ENCODE peak calls at places on chromosomes 3 and 15, in six cellular contexts. One of them, this sample, is unnamed.

GRCh38 chr3:45273681-45274515 is 47.8 kb upstream of the TMEM158 start:
- DNase-seq in neural progenitor cell: no peak
- DNase-seq in GM23338: no peak
- DNase-seq in astrocyte: no peak
- DNase-seq in GM12878: no peak
- DNase-seq in PC-3: no peak
- DNase-seq in this sample: no peak

GRCh38 chr15:62641782-62642181 is 400.8 kb upstream of the TPM1 start:
- DNase-seq in neural progenitor cell: no peak
- DNase-seq in GM23338: no peak
- DNase-seq in astrocyte: no peak
- DNase-seq in GM12878: no peak
- DNase-seq in PC-3: no peak
- DNase-seq in this sample: no peak

GRCh38 chr3:129560269-129560787 is 17.4 kb downstream of the H1-8 start:
- DNase-seq in neural progenitor cell: no peak
- DNase-seq in GM23338: no peak
- DNase-seq in astrocyte: no peak
- DNase-seq in GM12878: no peak
- DNase-seq in PC-3: no peak
- DNase-seq in this sample: no peak

GRCh38 chr3:53089511-53089910 is 40.7 kb downstream of the RFT1 start:
- DNase-seq in neural progenitor cell: no peak
- DNase-seq in GM23338: no peak
- DNase-seq in astrocyte: no peak
- DNase-seq in GM12878: no peak
- DNase-seq in PC-3: no peak
- DNase-seq in this sample: no peak

GRCh38 chr3:49020335-49021212 is 1.3 kb upstream of the NDUFAF3 start:
- DNase-seq in neural progenitor cell: peak; percentile 78
- DNase-seq in GM23338: peak; percentile 66
- DNase-seq in astrocyte: no peak
- DNase-seq in GM12878: no peak
- DNase-seq in PC-3: no peak
- DNase-seq in this sample: peak; percentile 55

GRCh38 chr3:182738583-182739514 is 54.5 kb upstream of the ATP11B start:
- DNase-seq in neural progenitor cell: no peak
- DNase-seq in GM23338: peak; percentile 24
- DNase-seq in astrocyte: no peak
- DNase-seq in GM12878: no peak
- DNase-seq in PC-3: peak; percentile 96
- DNase-seq in this sample: no peak

GRCh38 chr15:74453925-74454763 is 6.8 kb downstream of the UBL7 start:
- DNase-seq in neural progenitor cell: no peak
- DNase-seq in GM23338: no peak
- DNase-seq in astrocyte: peak; percentile 46
- DNase-seq in GM12878: no peak
- DNase-seq in PC-3: no peak
- DNase-seq in this sample: peak; percentile 79

GRCh38 chr3:182726258-182727142 is 66.8 kb upstream of the ATP11B start:
- DNase-seq in neural progenitor cell: no peak
- DNase-seq in GM23338: no peak
- DNase-seq in astrocyte: no peak
- DNase-seq in GM12878: no peak
- DNase-seq in PC-3: no peak
- DNase-seq in this sample: no peak

GRCh38 chr3:16249336-16249735 is 15.4 kb downstream of the DPH3 start:
- DNase-seq in neural progenitor cell: peak; percentile 75
- DNase-seq in GM23338: peak; percentile 86
- DNase-seq in astrocyte: no peak
- DNase-seq in GM12878: no peak
- DNase-seq in PC-3: peak; percentile 60
- DNase-seq in this sample: peak; percentile 14

GRCh38 chr15:51849866-51850265 is 20.4 kb downstream of the TMOD3 start:
- DNase-seq in neural progenitor cell: no peak
- DNase-seq in GM23338: no peak
- DNase-seq in astrocyte: no peak
- DNase-seq in GM12878: no peak
- DNase-seq in PC-3: no peak
- DNase-seq in this sample: no peak

GRCh38 chr15:51846463-51847230 is 17.2 kb downstream of the TMOD3 start:
- DNase-seq in neural progenitor cell: no peak
- DNase-seq in GM23338: no peak
- DNase-seq in astrocyte: peak; percentile 80
- DNase-seq in GM12878: no peak
- DNase-seq in PC-3: peak; percentile 90
- DNase-seq in this sample: no peak

GRCh38 chr15:51844747-51845426 is 15.4 kb downstream of the TMOD3 start:
- DNase-seq in neural progenitor cell: no peak
- DNase-seq in GM23338: no peak
- DNase-seq in astrocyte: no peak
- DNase-seq in GM12878: no peak
- DNase-seq in PC-3: peak; percentile 55
- DNase-seq in this sample: no peak

GRCh38 chr15:51846066-51846462 is 16.6 kb downstream of the TMOD3 start:
- DNase-seq in neural progenitor cell: no peak
- DNase-seq in GM23338: no peak
- DNase-seq in astrocyte: no peak
- DNase-seq in GM12878: no peak
- DNase-seq in PC-3: no peak
- DNase-seq in this sample: no peak

DNA sequence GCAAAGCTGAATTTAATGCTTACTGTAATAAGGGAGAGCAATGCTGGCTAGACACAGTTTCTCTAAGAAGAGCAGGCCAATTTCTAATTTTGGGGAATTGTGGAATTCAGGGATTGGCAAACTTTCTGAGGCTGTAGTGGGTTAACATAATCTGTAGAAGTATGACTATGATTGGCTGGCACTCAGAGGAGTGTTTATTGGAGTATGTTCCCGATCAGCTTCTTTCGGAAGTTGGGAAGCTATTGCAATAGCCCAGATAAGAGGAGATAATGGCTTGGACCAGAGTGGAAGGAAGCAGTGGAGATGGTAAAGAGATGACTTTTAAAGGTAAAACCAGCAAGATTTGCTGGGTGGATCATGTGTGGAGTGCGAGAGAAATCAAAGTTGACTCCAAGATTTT is 19.4 kb downstream of the TMOD3 start:
- DNase-seq in neural progenitor cell: no peak
- DNase-seq in GM23338: no peak
- DNase-seq in astrocyte: no peak
- DNase-seq in GM12878: no peak
- DNase-seq in PC-3: no peak
- DNase-seq in this sample: no peak
- H4K20me1 ChIP-seq in neural progenitor cell: peaks cover 5% of the 10 kb centered on the region
- H4K20me1 ChIP-seq in GM23338: peaks cover 18% of the 10 kb centered on the region
- H4K20me1 ChIP-seq in astrocyte: peaks cover 75% of the 10 kb centered on the region
- H4K20me1 ChIP-seq in GM12878: no peaks in the 10 kb centered on the region
- H4K20me1 ChIP-seq in PC-3: peaks cover 12% of the 10 kb centered on the region
- H4K20me1 ChIP-seq in this sample: peaks cover 5% of the 10 kb centered on the region

GRCh38 chr3:118526758-118527526 is 507.7 kb downstream of the IGSF11 start:
- DNase-seq in neural progenitor cell: no peak
- DNase-seq in GM23338: no peak
- DNase-seq in astrocyte: no peak
- DNase-seq in GM12878: peak; percentile 20
- DNase-seq in PC-3: no peak
- DNase-seq in this sample: peak; percentile 70

GRCh38 chr3:118530350-118530922 is 504.2 kb downstream of the IGSF11 start:
- DNase-seq in neural progenitor cell: no peak
- DNase-seq in GM23338: no peak
- DNase-seq in astrocyte: no peak
- DNase-seq in GM12878: no peak
- DNase-seq in PC-3: no peak
- DNase-seq in this sample: no peak

GRCh38 chr3:118525096-118525495 is 509.6 kb downstream of the IGSF11 start:
- DNase-seq in neural progenitor cell: no peak
- DNase-seq in GM23338: no peak
- DNase-seq in astrocyte: no peak
- DNase-seq in GM12878: peak; percentile 7
- DNase-seq in PC-3: no peak
- DNase-seq in this sample: peak; percentile 68

GRCh38 chr3:118527527-118528044 is 507.1 kb downstream of the IGSF11 start:
- DNase-seq in neural progenitor cell: no peak
- DNase-seq in GM23338: no peak
- DNase-seq in astrocyte: no peak
- DNase-seq in GM12878: no peak
- DNase-seq in PC-3: no peak
- DNase-seq in this sample: peak; percentile 23

DNA sequence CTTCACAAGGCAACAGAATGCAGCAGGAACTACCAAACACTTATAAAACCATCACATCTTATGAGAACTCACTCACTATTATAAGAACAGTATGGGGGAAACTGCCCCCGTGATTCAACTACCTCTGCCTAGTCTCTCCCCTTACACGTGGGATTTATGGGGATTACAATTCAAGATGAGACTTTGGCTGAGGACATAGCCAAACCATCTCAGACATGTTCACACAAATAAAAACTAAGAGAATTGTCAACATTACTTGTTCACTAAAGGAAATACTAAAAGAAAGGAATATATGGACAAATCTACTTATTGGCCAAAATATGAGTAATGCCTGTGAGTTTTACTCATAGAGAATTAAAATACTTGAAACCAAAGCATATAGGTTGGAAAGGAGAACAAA is 505.1 kb downstream of the IGSF11 start:
- DNase-seq in neural progenitor cell: no peak
- DNase-seq in GM23338: no peak
- DNase-seq in astrocyte: no peak
- DNase-seq in GM12878: no peak
- DNase-seq in PC-3: no peak
- DNase-seq in this sample: no peak
- H3K27ac ChIP-seq in neural progenitor cell: no peak overlapping the region
- H3K27ac ChIP-seq in GM23338: no peak overlapping the region
- H3K27ac ChIP-seq in astrocyte: no peak overlapping the region
- H3K27ac ChIP-seq in GM12878: no peak overlapping the region
- H3K27ac ChIP-seq in PC-3: no peak overlapping the region
- H3K27ac ChIP-seq in this sample: no peak overlapping the region

GRCh38 chr15:26628071-26628470 is 144.8 kb downstream of the GABRB3 start:
- DNase-seq in neural progenitor cell: no peak
- DNase-seq in GM23338: no peak
- DNase-seq in astrocyte: no peak
- DNase-seq in GM12878: no peak
- DNase-seq in PC-3: peak; percentile 94
- DNase-seq in this sample: no peak
- H3K4me3 ChIP-seq in neural progenitor cell: no peak overlapping the region
- H3K4me3 ChIP-seq in GM23338: peak overlapping the region; percentile 41
- H3K4me3 ChIP-seq in astrocyte: no peak overlapping the region
- H3K4me3 ChIP-seq in GM12878: no peak overlapping the region
- H3K4me3 ChIP-seq in PC-3: peak overlapping the region; percentile 63
- H3K4me3 ChIP-seq in this sample: no peak overlapping the region

GRCh38 chr3:50630394-50630793 is 13.4 kb downstream of the MAPKAPK3 start:
- DNase-seq in neural progenitor cell: no peak
- DNase-seq in GM23338: no peak
- DNase-seq in astrocyte: no peak
- DNase-seq in GM12878: no peak
- DNase-seq in PC-3: no peak
- DNase-seq in this sample: no peak

GRCh38 chr3:50630916-50631315 is 14.0 kb downstream of the MAPKAPK3 start:
- DNase-seq in neural progenitor cell: no peak
- DNase-seq in GM23338: no peak
- DNase-seq in astrocyte: peak; percentile 59
- DNase-seq in GM12878: no peak
- DNase-seq in PC-3: peak; percentile 55
- DNase-seq in this sample: no peak

GRCh38 chr3:50626406-50626805 is 9.5 kb downstream of the MAPKAPK3 start:
- DNase-seq in neural progenitor cell: no peak
- DNase-seq in GM23338: no peak
- DNase-seq in astrocyte: no peak
- DNase-seq in GM12878: no peak
- DNase-seq in PC-3: no peak
- DNase-seq in this sample: no peak

GRCh38 chr3:50627407-50628051 is 10.6 kb downstream of the MAPKAPK3 start:
- DNase-seq in neural progenitor cell: peak; percentile 74
- DNase-seq in GM23338: peak; percentile 83
- DNase-seq in astrocyte: peak; percentile 72
- DNase-seq in GM12878: no peak
- DNase-seq in PC-3: peak; percentile 97
- DNase-seq in this sample: no peak

DNA sequence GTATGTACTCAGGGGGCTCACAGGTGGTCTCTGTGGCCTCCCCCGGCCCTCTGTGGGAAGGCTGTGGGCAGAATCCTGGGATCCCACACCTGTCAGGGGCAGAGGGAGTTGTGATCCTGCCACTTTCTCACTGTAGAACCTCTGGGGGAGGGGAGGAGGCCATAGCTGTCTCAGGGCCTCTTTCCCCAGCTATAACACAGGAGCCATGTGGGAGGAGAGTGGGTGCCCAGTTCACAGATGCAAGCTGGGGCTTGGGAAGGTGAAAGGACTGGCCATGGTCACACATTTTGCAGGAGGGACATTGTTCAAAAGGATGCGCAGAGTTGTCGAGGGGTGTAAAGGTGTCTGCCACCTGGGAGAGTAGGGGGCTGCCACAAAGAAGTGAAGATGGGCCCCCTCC is 11.7 kb downstream of the MAPKAPK3 start:
- DNase-seq in neural progenitor cell: no peak
- DNase-seq in GM23338: no peak
- DNase-seq in astrocyte: no peak
- DNase-seq in GM12878: no peak
- DNase-seq in PC-3: no peak
- DNase-seq in this sample: no peak
- H4K20me1 ChIP-seq in neural progenitor cell: peaks cover 22% of the 10 kb centered on the region
- H4K20me1 ChIP-seq in GM23338: peaks cover 9% of the 10 kb centered on the region
- H4K20me1 ChIP-seq in astrocyte: peaks cover 20% of the 10 kb centered on the region
- H4K20me1 ChIP-seq in GM12878: no peaks in the 10 kb centered on the region
- H4K20me1 ChIP-seq in PC-3: no peaks in the 10 kb centered on the region
- H4K20me1 ChIP-seq in this sample: no peaks in the 10 kb centered on the region

GRCh38 chr3:56800373-56801150 is 1.2 kb downstream of the ARHGEF3 start:
- DNase-seq in neural progenitor cell: no peak
- DNase-seq in GM23338: no peak
- DNase-seq in astrocyte: peak; percentile 38
- DNase-seq in GM12878: no peak
- DNase-seq in PC-3: peak; percentile 15
- DNase-seq in this sample: peak; percentile 74
- H3K27ac ChIP-seq in neural progenitor cell: no peak overlapping the region
- H3K27ac ChIP-seq in GM23338: no peak overlapping the region
- H3K27ac ChIP-seq in astrocyte: no peak overlapping the region
- H3K27ac ChIP-seq in GM12878: peak overlapping the region; percentile 55
- H3K27ac ChIP-seq in PC-3: no peak overlapping the region
- H3K27ac ChIP-seq in this sample: peak overlapping the region; percentile 54

DNA sequence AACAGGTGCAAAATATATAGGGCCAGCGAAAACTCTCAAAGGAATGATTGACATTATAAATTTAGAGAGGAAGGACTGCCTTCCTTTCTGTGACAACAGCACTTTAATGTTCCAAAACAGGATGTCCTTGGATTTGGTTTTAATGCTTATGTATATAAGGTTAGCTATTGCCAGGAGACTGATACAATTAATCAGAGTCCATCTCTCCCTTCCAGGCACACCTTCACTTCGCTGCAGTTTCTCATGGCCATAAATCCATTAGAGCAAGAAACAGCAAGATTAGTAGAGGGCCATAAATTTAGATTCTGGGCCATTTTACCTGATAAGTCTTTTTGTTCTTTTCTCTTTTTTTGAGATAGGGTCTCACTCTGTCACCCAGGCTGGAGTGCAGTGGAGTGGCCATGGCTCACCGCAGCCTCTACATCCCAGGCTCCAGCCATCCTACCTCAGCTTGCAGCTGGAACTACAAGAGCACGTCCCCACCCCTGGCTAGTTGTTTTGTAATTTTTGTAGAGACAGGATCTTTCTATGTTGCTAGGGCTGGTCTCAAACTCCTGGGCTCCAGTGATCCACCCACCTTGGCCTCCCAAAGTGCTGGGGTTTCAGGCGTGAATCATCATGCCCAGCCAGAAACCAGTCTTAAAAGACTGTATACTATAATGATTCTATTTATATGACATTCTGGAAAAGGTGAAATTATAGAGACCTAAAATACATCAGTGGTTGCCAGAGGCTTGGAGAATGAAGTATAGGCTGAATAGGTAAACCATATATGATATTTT is 15.7 kb upstream of the TFRC start:
- DNase-seq in neural progenitor cell: no peak
- DNase-seq in GM23338: no peak
- DNase-seq in astrocyte: no peak
- DNase-seq in GM12878: no peak
- DNase-seq in PC-3: no peak
- DNase-seq in this sample: peak; percentile 27
- H3K4me3 ChIP-seq in neural progenitor cell: no peak overlapping the region
- H3K4me3 ChIP-seq in GM23338: no peak overlapping the region
- H3K4me3 ChIP-seq in astrocyte: no peak overlapping the region
- H3K4me3 ChIP-seq in GM12878: peak overlapping the region; percentile 19
- H3K4me3 ChIP-seq in PC-3: no peak overlapping the region
- H3K4me3 ChIP-seq in this sample: peak overlapping the region; percentile 47